ENCODE peak calls at places on chromosome 3, in eight cellular contexts. M is LoVo; I is iPS-NIHi11; O is stimulated activated CD8-positive, alpha-beta memory T cell treated with anti-CD3 and anti-CD28 coated beads, Interleukin-4, amount 100 ng/mL, for 4 hours; X is pons; E is substantia nigra; S is A549; W is nephron progenitor cell. L is an unnamed sample.

GRCh38 chr3:156803949-156804741 is 22.0 kb upstream of the LEKR1 start:
- DNase-seq in S (no peak), E (no peak), O (no peak), X (no peak), M (no peak), I (no peak), W (no peak), L (no peak)

GRCh38 chr3:121155023-121155422 is 247.0 kb downstream of the STXBP5L start:
- DNase-seq in E (no peak), O (no peak), S (no peak), X (no peak), W (no peak), I (no peak), M (peak; percentile 56), L (no peak)

GRCh38 chr3:171811059-171811912 is 1.0 kb upstream of the PLD1 start:
- DNase-seq in W (no peak), M (no peak), O (no peak), E (no peak), X (no peak), S (peak; percentile 90), I (no peak), L (no peak)

GRCh38 chr3:131361464-131362421 is 19.8 kb upstream of the NUDT16 start:
- DNase-seq in I (peak; percentile 90), M (peak; percentile 91), E (no peak), S (peak; percentile 81), W (peak; percentile 67), O (no peak), X (peak; percentile 38), L (peak; percentile 98)

GRCh38 chr3:177816667-177817208 is 619.5 kb upstream of the TBL1XR1 start:
- DNase-seq in S (peak; percentile 72), I (peak; percentile 57), W (no peak), O (no peak), E (no peak), M (peak; percentile 82), X (no peak), L (peak; percentile 44)

GRCh38 chr3:109184726-109185125 is 48.2 kb downstream of the C3orf85 start:
- DNase-seq in W (no peak), E (no peak), O (no peak), I (no peak), S (no peak), X (no peak), M (no peak), L (no peak)

GRCh38 chr3:175163686-175164085 is 304.6 kb downstream of the NAALADL2 start:
- DNase-seq in W (no peak), E (no peak), M (no peak), I (no peak), S (no peak), O (no peak), X (peak; percentile 15), L (no peak)

GRCh38 chr3:71753716-71754609 is at the start of gene GPR27:
- DNase-seq in E (no peak), S (peak; percentile 59), M (no peak), I (peak; percentile 69), W (peak; percentile 55), O (no peak), X (no peak), L (no peak)

GRCh38 chr3:192991351-192991750 is 73.7 kb upstream of the MB21D2 start:
- DNase-seq in I (no peak), W (no peak), X (no peak), M (no peak), S (no peak), O (no peak), E (no peak), L (no peak)

GRCh38 chr3:22371592-22372291 is 620.7 kb upstream of the ZNF385D start:
- DNase-seq in E (no peak), O (no peak), X (no peak), I (peak; percentile 15), W (peak; percentile 37), M (no peak), S (no peak), L (no peak)

GRCh38 chr3:161310649-161311423 is 60.5 kb downstream of the SPTSSB start:
- DNase-seq in W (no peak), M (no peak), O (peak; percentile 3), I (no peak), S (no peak), X (no peak), E (no peak), L (no peak)

GRCh38 chr3:79111375-79112052 is 656.3 kb downstream of the ROBO1 start:
- DNase-seq in I (no peak), S (no peak), M (no peak), O (no peak), W (no peak), X (no peak), E (no peak), L (no peak)

GRCh38 chr3:139159356-139159755 is 114.7 kb upstream of the PRR23C start:
- DNase-seq in O (no peak), M (no peak), W (no peak), X (no peak), I (no peak), E (no peak), S (no peak), L (no peak)

GRCh38 chr3:34374521-34374920 is 576.1 kb downstream of the PDCD6IP start:
- DNase-seq in O (no peak), X (no peak), W (no peak), M (no peak), I (no peak), S (peak; percentile 4), E (no peak), L (no peak)

L was measured in HCT116.